ENCODE peak calls at places on chromosomes 11 and 22, in six cellular contexts. K is heart left ventricle, X is iPS DF 6.9, J is adrenal gland, W is neuronal stem cell, Y is Caco-2. V is an unnamed sample. For H3K4me1, the result is how much of the 10 kb centered on the place peaks cover.

GRCh38 chr22:44068422-44069191 is 44.5 kb downstream of the PARVB start:
- DNase-seq in X (no peak), Y (no peak), K (no peak), W (no peak), J (peak), V (no peak)

GRCh38 chr22:36395922-36396321 is 8.2 kb upstream of the MYH9 start:
- DNase-seq in X (no peak), K (no peak), Y (no peak), W (no peak), J (no peak), V (no peak)

GRCh38 chr22:34297536-34298120 is 377.4 kb upstream of the LARGE1 start:
- DNase-seq in K (no peak), Y (no peak), X (no peak), W (no peak), J (no peak), V (no peak)

GRCh38 chr22:22986640-22987039 is 83.7 kb upstream of the GNAZ start:
- DNase-seq in X (no peak), J (no peak), W (no peak), Y (no peak), K (no peak), V (no peak)

GRCh38 chr11:61918251-61919112 is 1.1 kb upstream of the RAB3IL1 start:
- DNase-seq in X (no peak), J (peak), Y (no peak), W (no peak), K (no peak), V (no peak)

GRCh38 chr11:3837793-3838192 is 3.0 kb downstream of the RHOG start:
- DNase-seq in X (no peak), J (peak), Y (no peak), W (no peak), K (peak), V (no peak)

GRCh38 chr11:1044160-1044559 is 7.6 kb upstream of the MUC6 start:
- DNase-seq in X (no peak), W (no peak), J (no peak), Y (no peak), K (no peak), V (no peak)

GRCh38 chr11:27701262-27702105 is 1.2 kb upstream of the BDNF start:
- DNase-seq in K (peak), Y (no peak), J (no peak), X (no peak), W (no peak), V (no peak)

GRCh38 chr11:94673353-94673752 is 94.8 kb upstream of the AMOTL1 start:
- DNase-seq in K (no peak), J (no peak), X (no peak), W (no peak), Y (peak), V (no peak)

GRCh38 chr11:38788591-38788990 is 2190.6 kb upstream of the RAG2 start:
- DNase-seq in X (no peak), Y (no peak), K (no peak), W (no peak), J (no peak), V (no peak)

GRCh38 chr11:130826572-130826971 is 89.7 kb downstream of the SNX19 start:
- DNase-seq in J (no peak), W (no peak), X (no peak), Y (no peak), K (no peak), V (no peak)

GRCh38 chr11:36210529-36210928 is 78.7 kb downstream of the COMMD9 start:
- DNase-seq in W (no peak), X (no peak), K (no peak), J (no peak), Y (no peak), V (no peak)

GRCh38 chr22:20786048-20786447 is 12.1 kb downstream of the SERPIND1 start:
- DNase-seq in K (no peak), W (no peak), J (no peak), X (no peak), Y (no peak), V (no peak)

GRCh38 chr22:17402304-17402703 is 33.0 kb downstream of the CECR2 start:
- DNase-seq in W (no peak), Y (no peak), X (no peak), K (no peak), J (no peak), V (no peak)

GRCh38 chr11:26761382-26761781 is 39.5 kb upstream of the SLC5A12 start:
- DNase-seq in K (no peak), W (no peak), Y (no peak), J (no peak), X (no peak), V (no peak)

GRCh38 chr11:17692931-17693330 is 26.4 kb upstream of the MYOD1 start:
- DNase-seq in W (no peak), J (no peak), X (no peak), K (no peak), Y (no peak), V (no peak)

GRCh38 chr11:57216463-57216862 is 20.6 kb downstream of the APLNR start:
- DNase-seq in X (no peak), J (no peak), W (no peak), K (no peak), Y (no peak), V (no peak)

GRCh38 chr11:67406420-67406968 is 2.6 kb downstream of the TBC1D10C start:
- DNase-seq in Y (no peak), W (no peak), K (no peak), X (no peak), J (no peak), V (no peak)

GRCh38 chr22:32839776-32840571 is 38.5 kb downstream of the TIMP3 start:
- DNase-seq in W (no peak), J (peak), K (peak), Y (no peak), X (no peak), V (no peak)

GRCh38 chr11:110308071-110308470 is 11.7 kb upstream of the RDX start:
- DNase-seq in K (no peak), W (no peak), J (no peak), Y (no peak), X (no peak), V (no peak)

GRCh38 chr11:35236667-35237003 is 97.7 kb downstream of the CD44 start:
- DNase-seq in J (no peak), K (no peak), W (no peak), Y (no peak), X (no peak), V (no peak)

GRCh38 chr11:35539781-35540281 is 14.4 kb upstream of the PAMR1 start:
- DNase-seq in K (peak), X (no peak), Y (peak), J (peak), W (no peak), V (no peak)

GRCh38 chr11:2109541-2110019 is 29.6 kb downstream of the IGF2 start:
- DNase-seq in Y (no peak), K (no peak), W (no peak), J (no peak), X (no peak), V (no peak)

GRCh38 chr11:35111171-35112055 is 27.6 kb upstream of the CD44 start:
- DNase-seq in K (peak), J (peak), X (no peak), W (no peak), Y (no peak), V (no peak)

GRCh38 chr11:83659466-83659865 is 373.3 kb upstream of the CCDC90B start:
- DNase-seq in X (no peak), J (no peak), Y (no peak), W (no peak), K (no peak), V (no peak)

GRCh38 chr11:60899021-60899936 is 7.1 kb downstream of the PRPF19 start:
- DNase-seq in K (no peak), X (peak), Y (no peak), J (peak), W (peak), V (peak)

GRCh38 chr11:119783466-119784400 is 54.7 kb upstream of the NECTIN1 start:
- DNase-seq in X (no peak), J (no peak), K (no peak), W (no peak), Y (no peak), V (no peak)

GRCh38 chr11:44167047-44167446 is 71.6 kb downstream of the EXT2 start:
- DNase-seq in W (no peak), X (no peak), Y (no peak), K (no peak), J (no peak), V (no peak)

GRCh38 chr11:46348986-46349401 is 1.7 kb downstream of the DGKZ start:
- DNase-seq in Y (no peak), X (no peak), J (no peak), K (no peak), W (no peak), V (no peak)

GRCh38 chr11:71127806-71128205 is 124.6 kb downstream of the SHANK2 start:
- DNase-seq in X (no peak), W (no peak), Y (no peak), J (no peak), K (no peak), V (no peak)

GRCh38 chr11:1232328-1233321 is 9.8 kb downstream of the MUC5B start:
- DNase-seq in X (no peak), Y (peak), J (peak), W (no peak), K (no peak), V (no peak)

GRCh38 chr11:30128269-30128932 is 102.4 kb upstream of the FSHB start:
- DNase-seq in K (no peak), Y (no peak), J (no peak), X (peak), W (peak), V (no peak)

DNA sequence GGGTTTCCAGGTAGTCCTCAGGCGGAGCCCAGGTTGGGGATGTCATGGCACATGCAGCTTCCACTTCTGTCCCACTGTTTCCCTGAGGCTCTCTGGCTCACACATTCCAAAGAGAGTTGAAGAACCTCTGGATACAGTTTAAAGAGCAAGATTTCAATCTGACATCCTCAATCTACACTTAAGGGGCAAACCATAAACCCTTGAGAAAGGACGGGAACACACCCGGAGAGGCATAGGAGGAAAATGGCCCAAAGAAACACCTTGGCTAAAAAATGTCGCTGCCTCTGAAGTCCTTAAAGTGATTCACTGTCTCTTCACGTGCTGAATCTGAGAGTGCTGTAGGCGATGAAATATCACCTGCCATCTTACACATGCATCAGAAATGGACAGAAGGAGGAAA is 70.9 kb upstream of the ARFGAP3 start:
- DNase-seq in J (no peak), X (no peak), Y (no peak), W (no peak), K (no peak), V (no peak)
- H3K4me1 ChIP-seq in J (under half), X (under half), Y (under half), W (under half), K (half or more), V (under half)

DNA sequence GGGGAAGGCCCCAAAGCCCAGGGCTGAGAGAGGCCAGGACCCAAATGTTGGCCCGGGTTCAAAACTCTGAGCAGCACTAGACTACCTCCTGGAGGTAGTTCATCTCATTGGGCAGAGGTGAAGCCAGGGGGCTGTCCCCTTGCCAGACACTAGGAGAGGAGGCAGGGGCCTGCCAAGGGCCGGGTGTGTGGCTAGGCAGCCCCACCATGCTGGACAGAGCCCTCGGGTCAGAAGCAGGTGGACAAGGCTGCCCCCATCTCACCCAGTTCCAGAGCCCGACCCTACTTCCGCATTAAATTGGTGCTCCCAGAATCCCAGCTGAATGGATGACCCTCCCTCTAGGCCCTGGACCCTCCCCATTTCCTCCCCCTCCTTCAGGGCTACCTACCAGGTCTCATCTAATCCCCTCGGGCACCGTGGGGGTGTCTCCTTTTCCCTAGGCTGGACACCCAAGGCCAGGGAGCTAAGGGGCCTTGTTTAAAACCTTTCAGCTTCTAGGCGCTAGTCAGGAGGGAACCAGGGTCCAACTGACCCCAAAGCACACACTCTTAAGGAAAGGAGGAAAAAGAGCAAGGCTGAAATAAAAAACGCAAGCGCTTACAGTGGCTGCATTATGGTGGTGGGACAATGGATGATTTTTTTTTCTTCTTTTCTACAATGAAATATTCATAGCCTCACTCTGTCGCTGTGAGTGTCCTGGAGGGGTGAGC is 72.1 kb upstream of the TCF20 start:
- DNase-seq in Y (no peak), X (no peak), K (no peak), J (no peak), W (no peak), V (no peak)
- H3K4me3 ChIP-seq in Y (peak), X (no peak), K (no peak), J (peak), W (peak), V (peak)

DNA sequence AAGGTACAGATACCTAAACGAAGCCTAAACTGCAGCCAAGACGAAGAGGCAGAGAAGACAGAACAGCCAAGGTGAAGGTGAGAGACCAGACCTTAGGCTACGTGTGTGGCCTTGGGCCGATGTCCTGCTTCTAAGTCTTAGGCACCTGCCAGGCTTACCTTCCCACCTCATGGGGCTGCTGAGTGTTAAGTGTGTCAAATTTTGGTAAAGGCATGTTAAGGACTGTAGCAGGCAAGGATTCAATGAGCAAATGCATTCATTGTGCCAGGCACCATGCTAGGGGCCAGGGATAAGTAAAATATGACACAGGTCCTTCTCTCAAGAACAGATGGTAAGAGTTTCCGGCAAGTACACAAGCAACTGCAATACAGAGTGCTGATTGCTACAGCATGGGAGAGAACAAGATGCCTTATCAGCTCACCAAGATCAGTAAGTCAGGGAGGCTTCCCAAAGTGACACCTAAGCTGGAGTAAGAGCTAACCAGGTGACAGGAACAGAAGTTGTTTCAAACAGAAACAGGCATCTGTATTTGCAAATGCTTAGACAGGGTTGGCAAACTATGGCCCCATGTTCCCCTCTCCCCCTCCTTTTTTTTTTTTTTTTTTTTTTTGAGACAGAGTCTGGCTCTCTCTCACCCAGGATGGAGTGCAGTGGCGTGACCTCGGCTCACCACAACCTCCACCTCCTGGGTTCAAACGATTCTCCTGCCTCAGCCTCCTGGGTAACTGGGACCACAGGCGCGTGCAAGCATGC is 46.7 kb downstream of the CLTCL1 start:
- DNase-seq in X (no peak), Y (no peak), J (no peak), W (no peak), K (no peak), V (no peak)
- H3K4me1 ChIP-seq in X (under half), Y (under half), J (under half), W (under half), K (under half), V (under half)

DNA sequence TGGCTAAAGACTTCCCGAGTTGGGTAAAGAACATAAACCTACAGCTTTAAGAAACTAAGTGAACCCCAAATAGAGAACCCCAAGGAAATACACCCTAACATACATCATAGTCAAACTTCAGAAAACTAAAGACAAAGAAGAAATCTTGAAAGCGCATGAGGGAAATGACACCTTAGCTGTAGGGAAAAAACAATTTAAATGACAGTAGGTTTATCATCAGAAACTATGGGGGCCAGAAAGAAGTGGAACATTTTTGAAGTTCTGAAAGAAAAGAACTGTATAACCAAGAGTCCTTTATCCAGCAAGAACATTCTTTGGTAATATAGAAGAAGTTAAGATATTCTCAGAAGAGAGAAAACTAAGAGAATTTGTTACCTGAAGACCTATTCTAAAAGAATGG is 15.5 kb upstream of the OR2AT4 start:
- DNase-seq in Y (no peak), K (no peak), X (no peak), J (no peak), W (no peak), V (no peak)
- H3K4me3 ChIP-seq in Y (no peak), K (no peak), X (no peak), J (no peak), W (no peak), V (no peak)

GRCh38 chr11:78428773-78429172 is 11.2 kb upstream of the GAB2 start:
- DNase-seq in W (no peak), K (no peak), Y (no peak), X (no peak), J (no peak), V (no peak)

GRCh38 chr11:78429209-78429608 is 11.6 kb upstream of the GAB2 start:
- DNase-seq in X (no peak), Y (no peak), K (no peak), W (no peak), J (no peak), V (no peak)

GRCh38 chr11:78428273-78428651 is 10.6 kb upstream of the GAB2 start:
- DNase-seq in Y (no peak), J (no peak), K (no peak), W (no peak), X (no peak), V (no peak)

GRCh38 chr11:78426845-78427244 is 9.2 kb upstream of the GAB2 start:
- DNase-seq in W (no peak), K (no peak), Y (no peak), J (no peak), X (no peak), V (no peak)

DNA sequence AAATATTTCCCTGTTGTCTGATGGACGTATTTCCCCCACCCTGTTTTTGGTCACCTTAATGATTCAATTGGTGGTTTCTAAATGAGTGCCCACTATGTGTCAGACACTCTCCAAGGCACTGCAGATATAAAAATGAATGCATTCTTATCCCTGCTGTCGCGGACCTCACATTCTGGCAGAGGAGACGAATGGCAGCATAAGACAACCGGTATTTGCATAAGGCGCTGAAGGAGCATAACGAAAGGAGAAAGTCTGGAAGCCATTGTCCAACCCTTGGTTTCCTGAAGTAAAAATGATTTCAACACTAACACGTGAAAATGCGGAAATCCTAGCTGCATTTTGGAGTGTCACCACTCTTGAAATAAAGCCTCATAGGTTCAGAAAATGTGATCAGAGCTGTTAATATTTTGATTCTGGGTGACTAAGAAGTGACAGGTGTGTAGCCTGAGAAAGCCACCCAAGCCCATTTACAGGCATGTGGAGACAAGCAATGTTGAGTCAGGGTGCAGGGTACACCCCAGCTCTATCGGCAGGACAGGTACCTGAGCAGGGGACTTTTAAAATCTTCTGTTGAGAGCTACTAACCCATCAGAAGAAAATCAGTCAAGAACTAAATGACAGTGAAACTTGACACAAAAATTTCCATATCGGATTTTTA is 10.1 kb upstream of the GAB2 start:
- DNase-seq in K (no peak), X (no peak), Y (no peak), W (no peak), J (no peak), V (no peak)
- H3K4me1 ChIP-seq in K (under half), X (under half), Y (under half), W (under half), J (under half), V (under half)

GRCh38 chr11:117875397-117876048 is 935 bp downstream of the FXYD6 start:
- DNase-seq in K (no peak), J (no peak), X (no peak), Y (no peak), W (no peak), V (no peak)

GRCh38 chr11:117873828-117874125 is 2.7 kb downstream of the FXYD6 start:
- DNase-seq in K (no peak), Y (no peak), W (no peak), X (no peak), J (no peak), V (no peak)

GRCh38 chr11:117876049-117876340 is 463 bp downstream of the FXYD6 start:
- DNase-seq in Y (no peak), J (no peak), K (no peak), W (no peak), X (no peak), V (no peak)

GRCh38 chr11:117874253-117874909 is 2.1 kb downstream of the FXYD6 start:
- DNase-seq in X (no peak), J (no peak), Y (no peak), K (no peak), W (no peak), V (no peak)

GRCh38 chr11:117874910-117875396 is 1.5 kb downstream of the FXYD6 start:
- DNase-seq in Y (no peak), W (no peak), J (no peak), X (no peak), K (no peak), V (no peak)
- H3K4me3 ChIP-seq in Y (no peak), W (peak), J (peak), X (no peak), K (peak), V (no peak)

DNA sequence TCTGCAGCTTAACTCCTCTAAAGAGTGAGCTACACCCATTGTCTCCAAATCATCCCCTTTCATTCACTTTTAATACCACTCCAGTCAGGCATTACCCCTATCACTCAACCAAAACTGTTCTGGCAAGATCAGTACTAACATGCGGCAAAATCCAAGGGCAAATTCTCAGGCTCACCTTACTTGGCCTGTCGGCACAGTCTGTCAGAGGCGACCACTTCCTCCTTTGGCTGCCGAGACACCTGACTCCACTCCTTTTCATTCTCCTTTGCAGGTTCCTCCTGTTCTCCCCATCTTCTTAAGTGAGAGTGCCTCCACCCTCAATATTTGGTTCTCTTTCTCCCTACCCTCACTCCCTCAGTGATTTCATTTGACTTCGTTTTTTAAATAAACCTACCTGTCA is 4.2 kb downstream of the C11orf91 start:
- DNase-seq in J (no peak), X (no peak), K (no peak), W (no peak), Y (no peak), V (no peak)
- H3K4me1 ChIP-seq in J (under half), X (under half), K (under half), W (under half), Y (under half), V (under half)

GRCh38 chr22:30471616-30472318 is at the start of gene SEC14L3:
- DNase-seq in W (no peak), Y (no peak), J (no peak), K (no peak), X (no peak), V (no peak)
- H3K4me3 ChIP-seq in W (no peak), Y (no peak), J (no peak), K (no peak), X (no peak), V (no peak)